ENCODE peak calls at places on chromosomes 12 and 14, in five cellular contexts. One of them, this sample, is unnamed.

GRCh38 chr12:100234166-100234565 is 32.7 kb downstream of the DEPDC4 start:
- DNase-seq in astrocyte of the spinal cord: peak; percentile 7
- DNase-seq in GM23338: peak; percentile 17
- DNase-seq in AG09309: peak; percentile 14
- DNase-seq in left ventricle myocardium inferior: no peak
- DNase-seq in this sample: no peak

GRCh38 chr12:2145433-2145832 is 92.6 kb downstream of the CACNA1C start:
- DNase-seq in GM23338: no peak
- DNase-seq in astrocyte of the spinal cord: no peak
- DNase-seq in AG09309: no peak
- DNase-seq in left ventricle myocardium inferior: no peak
- DNase-seq in this sample: no peak

GRCh38 chr12:131592972-131593371 is 117.9 kb upstream of the SFSWAP start:
- DNase-seq in left ventricle myocardium inferior: no peak
- DNase-seq in astrocyte of the spinal cord: no peak
- DNase-seq in AG09309: no peak
- DNase-seq in GM23338: no peak
- DNase-seq in this sample: no peak

GRCh38 chr12:16766736-16767135 is 160.8 kb upstream of the LMO3 start:
- DNase-seq in GM23338: no peak
- DNase-seq in astrocyte of the spinal cord: peak; percentile 7
- DNase-seq in AG09309: no peak
- DNase-seq in left ventricle myocardium inferior: no peak
- DNase-seq in this sample: no peak

GRCh38 chr12:57543666-57544065 is 3.3 kb downstream of the DCTN2 start:
- DNase-seq in astrocyte of the spinal cord: no peak
- DNase-seq in AG09309: no peak
- DNase-seq in GM23338: no peak
- DNase-seq in left ventricle myocardium inferior: no peak
- DNase-seq in this sample: no peak

GRCh38 chr12:3158851-3159465 is 81.8 kb downstream of the TSPAN9 start:
- DNase-seq in AG09309: peak; percentile 20
- DNase-seq in astrocyte of the spinal cord: peak; percentile 87
- DNase-seq in GM23338: no peak
- DNase-seq in left ventricle myocardium inferior: no peak
- DNase-seq in this sample: peak; percentile 73

GRCh38 chr14:79411403-79412174 is 799.7 kb downstream of the DIO2 start:
- DNase-seq in AG09309: no peak
- DNase-seq in left ventricle myocardium inferior: no peak
- DNase-seq in GM23338: no peak
- DNase-seq in astrocyte of the spinal cord: peak; percentile 13
- DNase-seq in this sample: no peak

GRCh38 chr12:96034631-96035282 is 630 bp downstream of the LTA4H start:
- DNase-seq in astrocyte of the spinal cord: peak; percentile 36
- DNase-seq in left ventricle myocardium inferior: no peak
- DNase-seq in AG09309: no peak
- DNase-seq in GM23338: peak; percentile 58
- DNase-seq in this sample: no peak

GRCh38 chr14:105525861-105526780 is at the start of gene TMEM121:
- DNase-seq in left ventricle myocardium inferior: no peak
- DNase-seq in AG09309: no peak
- DNase-seq in astrocyte of the spinal cord: no peak
- DNase-seq in GM23338: peak; percentile 68
- DNase-seq in this sample: no peak

GRCh38 chr12:56677680-56678079 is 10.4 kb downstream of the PTGES3 start:
- DNase-seq in AG09309: no peak
- DNase-seq in astrocyte of the spinal cord: no peak
- DNase-seq in left ventricle myocardium inferior: no peak
- DNase-seq in GM23338: no peak
- DNase-seq in this sample: no peak

GRCh38 chr12:47616440-47616839 is 89.4 kb downstream of the RPAP3 start:
- DNase-seq in AG09309: no peak
- DNase-seq in astrocyte of the spinal cord: no peak
- DNase-seq in GM23338: no peak
- DNase-seq in left ventricle myocardium inferior: no peak
- DNase-seq in this sample: no peak

GRCh38 chr12:90963946-90964345 is 9.0 kb upstream of the CCER1 start:
- DNase-seq in left ventricle myocardium inferior: no peak
- DNase-seq in GM23338: no peak
- DNase-seq in astrocyte of the spinal cord: no peak
- DNase-seq in AG09309: no peak
- DNase-seq in this sample: no peak

GRCh38 chr12:27866382-27867101 is 86.5 kb upstream of the MANSC4 start:
- DNase-seq in AG09309: no peak
- DNase-seq in astrocyte of the spinal cord: peak; percentile 25
- DNase-seq in GM23338: no peak
- DNase-seq in left ventricle myocardium inferior: no peak
- DNase-seq in this sample: no peak

GRCh38 chr14:94505206-94505605 is 4.1 kb downstream of the SERPINA12 start:
- DNase-seq in astrocyte of the spinal cord: no peak
- DNase-seq in AG09309: no peak
- DNase-seq in GM23338: no peak
- DNase-seq in left ventricle myocardium inferior: no peak
- DNase-seq in this sample: no peak

GRCh38 chr12:55932546-55932919 is 1.6 kb downstream of the DGKA start:
- DNase-seq in left ventricle myocardium inferior: no peak
- DNase-seq in GM23338: no peak
- DNase-seq in astrocyte of the spinal cord: peak; percentile 28
- DNase-seq in AG09309: no peak
- DNase-seq in this sample: no peak

GRCh38 chr12:89642959-89643358 is 65.7 kb downstream of the ATP2B1 start:
- DNase-seq in AG09309: no peak
- DNase-seq in GM23338: no peak
- DNase-seq in left ventricle myocardium inferior: no peak
- DNase-seq in astrocyte of the spinal cord: no peak
- DNase-seq in this sample: no peak

GRCh38 chr12:2805146-2805525 is 7.3 kb upstream of the ITFG2 start:
- DNase-seq in astrocyte of the spinal cord: peak; percentile 45
- DNase-seq in GM23338: no peak
- DNase-seq in left ventricle myocardium inferior: no peak
- DNase-seq in AG09309: no peak
- DNase-seq in this sample: no peak

GRCh38 chr14:64092940-64093339 is 201.2 kb downstream of the ESR2 start:
- DNase-seq in GM23338: no peak
- DNase-seq in astrocyte of the spinal cord: no peak
- DNase-seq in AG09309: no peak
- DNase-seq in left ventricle myocardium inferior: no peak
- DNase-seq in this sample: no peak

GRCh38 chr12:105637470-105637869 is 307.0 kb downstream of the C12orf75 start:
- DNase-seq in left ventricle myocardium inferior: no peak
- DNase-seq in AG09309: no peak
- DNase-seq in GM23338: no peak
- DNase-seq in astrocyte of the spinal cord: no peak
- DNase-seq in this sample: no peak

GRCh38 chr12:119229837-119230236 is 51.1 kb downstream of the HSPB8 start:
- DNase-seq in GM23338: peak; percentile 91
- DNase-seq in astrocyte of the spinal cord: peak; percentile 6
- DNase-seq in left ventricle myocardium inferior: peak; percentile 35
- DNase-seq in AG09309: no peak
- DNase-seq in this sample: no peak

GRCh38 chr14:91349481-91350074 is 68.0 kb downstream of the CCDC88C start:
- DNase-seq in left ventricle myocardium inferior: no peak
- DNase-seq in AG09309: no peak
- DNase-seq in astrocyte of the spinal cord: no peak
- DNase-seq in GM23338: no peak
- DNase-seq in this sample: no peak

GRCh38 chr12:2337031-2338010 is 284.5 kb downstream of the CACNA1C start:
- DNase-seq in GM23338: no peak
- DNase-seq in left ventricle myocardium inferior: no peak
- DNase-seq in AG09309: no peak
- DNase-seq in astrocyte of the spinal cord: no peak
- DNase-seq in this sample: no peak

GRCh38 chr12:2494490-2495192 is 300.1 kb upstream of the FKBP4 start:
- DNase-seq in AG09309: no peak
- DNase-seq in GM23338: no peak
- DNase-seq in astrocyte of the spinal cord: peak; percentile 3
- DNase-seq in left ventricle myocardium inferior: peak; percentile 31
- DNase-seq in this sample: peak; percentile 5

GRCh38 chr14:70168401-70168800 is 20.4 kb downstream of the SLC8A3 start:
- DNase-seq in AG09309: no peak
- DNase-seq in GM23338: no peak
- DNase-seq in astrocyte of the spinal cord: no peak
- DNase-seq in left ventricle myocardium inferior: no peak
- DNase-seq in this sample: no peak

GRCh38 chr12:8566525-8566924 is 25.8 kb upstream of the CLEC4E start:
- DNase-seq in left ventricle myocardium inferior: no peak
- DNase-seq in GM23338: no peak
- DNase-seq in astrocyte of the spinal cord: no peak
- DNase-seq in AG09309: no peak
- DNase-seq in this sample: no peak

GRCh38 chr12:50626026-50626425 is 121.2 kb downstream of the DIP2B start:
- DNase-seq in left ventricle myocardium inferior: no peak
- DNase-seq in GM23338: no peak
- DNase-seq in astrocyte of the spinal cord: no peak
- DNase-seq in AG09309: no peak
- DNase-seq in this sample: no peak

GRCh38 chr12:77553976-77554619 is 276.6 kb upstream of the NAV3 start:
- DNase-seq in left ventricle myocardium inferior: no peak
- DNase-seq in AG09309: no peak
- DNase-seq in astrocyte of the spinal cord: no peak
- DNase-seq in GM23338: no peak
- DNase-seq in this sample: no peak

GRCh38 chr12:112841240-112841639 is 49.7 kb downstream of the RPH3A start:
- DNase-seq in left ventricle myocardium inferior: no peak
- DNase-seq in astrocyte of the spinal cord: no peak
- DNase-seq in GM23338: no peak
- DNase-seq in AG09309: no peak
- DNase-seq in this sample: no peak

GRCh38 chr14:23829736-23830474 is 123.7 kb upstream of the DHRS4 start:
- DNase-seq in AG09309: peak; percentile 84
- DNase-seq in left ventricle myocardium inferior: no peak
- DNase-seq in astrocyte of the spinal cord: peak; percentile 93
- DNase-seq in GM23338: no peak
- DNase-seq in this sample: peak; percentile 83

GRCh38 chr14:55766071-55766470 is 186.1 kb downstream of the KTN1 start:
- DNase-seq in left ventricle myocardium inferior: no peak
- DNase-seq in AG09309: no peak
- DNase-seq in astrocyte of the spinal cord: no peak
- DNase-seq in GM23338: no peak
- DNase-seq in this sample: no peak

GRCh38 chr14:94771191-94771905 is 1.4 kb upstream of the GSC start:
- DNase-seq in left ventricle myocardium inferior: no peak
- DNase-seq in GM23338: peak; percentile 50
- DNase-seq in AG09309: no peak
- DNase-seq in astrocyte of the spinal cord: no peak
- DNase-seq in this sample: no peak

GRCh38 chr12:712172-712863 is 40.1 kb upstream of the WNK1 start:
- DNase-seq in left ventricle myocardium inferior: no peak
- DNase-seq in astrocyte of the spinal cord: peak; percentile 57
- DNase-seq in GM23338: no peak
- DNase-seq in AG09309: no peak
- DNase-seq in this sample: no peak

GRCh38 chr12:52235822-52236291 is 2.8 kb downstream of the KRT7 start:
- DNase-seq in GM23338: no peak
- DNase-seq in astrocyte of the spinal cord: no peak
- DNase-seq in AG09309: no peak
- DNase-seq in left ventricle myocardium inferior: no peak
- DNase-seq in this sample: no peak

GRCh38 chr12:84888861-84889260 is 23.7 kb downstream of the SLC6A15 start:
- DNase-seq in astrocyte of the spinal cord: no peak
- DNase-seq in AG09309: no peak
- DNase-seq in GM23338: no peak
- DNase-seq in left ventricle myocardium inferior: no peak
- DNase-seq in this sample: no peak

GRCh38 chr14:58755026-58755929 is 117.5 kb downstream of the DACT1 start:
- DNase-seq in GM23338: peak; percentile 51
- DNase-seq in AG09309: no peak
- DNase-seq in astrocyte of the spinal cord: no peak
- DNase-seq in left ventricle myocardium inferior: no peak
- DNase-seq in this sample: no peak

GRCh38 chr14:81165188-81165587 is 55.6 kb downstream of the GTF2A1 start:
- DNase-seq in AG09309: no peak
- DNase-seq in GM23338: no peak
- DNase-seq in left ventricle myocardium inferior: no peak
- DNase-seq in astrocyte of the spinal cord: no peak
- DNase-seq in this sample: no peak

GRCh38 chr12:56080556-56081138 is 682 bp downstream of the ERBB3 start:
- DNase-seq in astrocyte of the spinal cord: no peak
- DNase-seq in AG09309: no peak
- DNase-seq in GM23338: peak; percentile 80
- DNase-seq in left ventricle myocardium inferior: no peak
- DNase-seq in this sample: no peak

GRCh38 chr14:76763362-76764041 is 2.2 kb downstream of the VASH1 start:
- DNase-seq in GM23338: no peak
- DNase-seq in left ventricle myocardium inferior: no peak
- DNase-seq in astrocyte of the spinal cord: no peak
- DNase-seq in AG09309: no peak
- DNase-seq in this sample: no peak

GRCh38 chr14:89540009-89540829 is 123.2 kb upstream of the FOXN3 start:
- DNase-seq in left ventricle myocardium inferior: no peak
- DNase-seq in AG09309: no peak
- DNase-seq in astrocyte of the spinal cord: peak; percentile 68
- DNase-seq in GM23338: no peak
- DNase-seq in this sample: no peak
- H3K4me3 ChIP-seq in left ventricle myocardium inferior: no peak overlapping the region
- H3K4me3 ChIP-seq in AG09309: no peak overlapping the region
- H3K4me3 ChIP-seq in astrocyte of the spinal cord: no peak overlapping the region
- H3K4me3 ChIP-seq in GM23338: no peak overlapping the region
- H3K4me3 ChIP-seq in this sample: no peak overlapping the region

GRCh38 chr14:102590667-102591099 is 1.8 kb upstream of the RCOR1 start:
- DNase-seq in GM23338: peak; percentile 84
- DNase-seq in AG09309: no peak
- DNase-seq in left ventricle myocardium inferior: no peak
- DNase-seq in astrocyte of the spinal cord: peak; percentile 28
- DNase-seq in this sample: no peak
- TF ChIP-seq CTCF in GM23338: peak; percentile 69
- TF ChIP-seq CTCF in AG09309: peak; percentile 71
- TF ChIP-seq CTCF in left ventricle myocardium inferior: peak; percentile 54
- TF ChIP-seq CTCF in astrocyte of the spinal cord: peak; percentile 61
- TF ChIP-seq CTCF in this sample: peak; percentile 58

DNA sequence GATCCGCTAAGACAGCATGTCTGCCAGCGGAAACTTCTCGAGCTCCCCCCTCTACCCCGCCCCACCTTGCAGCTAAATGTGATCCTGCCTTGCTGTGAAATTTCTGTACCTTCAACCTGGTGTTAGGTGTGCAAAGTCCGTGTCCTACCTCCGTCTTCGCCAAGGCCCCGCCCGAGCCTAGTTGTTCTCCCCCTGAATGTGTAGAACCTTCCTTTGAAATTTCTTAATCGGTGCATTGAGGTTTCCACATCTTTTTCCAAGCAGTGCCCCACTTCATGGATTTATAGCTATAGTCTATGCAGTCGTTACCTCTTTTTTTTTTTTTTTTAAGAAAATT is 1.0 kb upstream of the HOTAIR start:
- DNase-seq in left ventricle myocardium inferior: no peak
- DNase-seq in astrocyte of the spinal cord: no peak
- DNase-seq in AG09309: no peak
- DNase-seq in GM23338: no peak
- DNase-seq in this sample: no peak
- H3K4me3 ChIP-seq in left ventricle myocardium inferior: no peak overlapping the region
- H3K4me3 ChIP-seq in astrocyte of the spinal cord: no peak overlapping the region
- H3K4me3 ChIP-seq in AG09309: no peak overlapping the region
- H3K4me3 ChIP-seq in GM23338: peak overlapping the region; percentile 47
- H3K4me3 ChIP-seq in this sample: no peak overlapping the region

GRCh38 chr14:61196034-61196433 is 85.1 kb downstream of the TMEM30B start:
- DNase-seq in GM23338: no peak
- DNase-seq in astrocyte of the spinal cord: no peak
- DNase-seq in left ventricle myocardium inferior: no peak
- DNase-seq in AG09309: no peak
- DNase-seq in this sample: no peak
- TF ChIP-seq CTCF in GM23338: peak; percentile 43
- TF ChIP-seq CTCF in astrocyte of the spinal cord: no peak
- TF ChIP-seq CTCF in left ventricle myocardium inferior: no peak
- TF ChIP-seq CTCF in AG09309: peak; percentile 32
- TF ChIP-seq CTCF in this sample: no peak